ENCODE peak calls at places on chromosomes 13 and 19, in six cellular contexts. X is H9, Q is IMR-90, Z is mesenchymal stem cell, T is H1, Y is trophoblast cell. I is an unnamed sample.

GRCh38 chr19:5153601-5154128 is 184.8 kb downstream of the KDM4B start:
- DNase-seq in Z (no peak), Q (no peak), Y (no peak), X (no peak), T (no peak), I (no peak)

GRCh38 chr13:26508885-26509284 is 48.6 kb upstream of the WASF3 start:
- DNase-seq in Z (peak; percentile 50), Q (peak; percentile 95), X (no peak), T (no peak), Y (no peak), I (no peak)

GRCh38 chr13:21670883-21671792 is at the start of gene FGF9:
- DNase-seq in Q (peak; percentile 79), Y (peak; percentile 86), X (peak; percentile 88), T (no peak), Z (peak; percentile 72), I (peak; percentile 85)

GRCh38 chr13:48068952-48069351 is 26.0 kb downstream of the MED4 start:
- DNase-seq in T (no peak), Q (no peak), Z (no peak), Y (no peak), X (no peak), I (no peak)

GRCh38 chr19:46610851-46611770 is 10.0 kb downstream of the CALM3 start:
- DNase-seq in Z (no peak), Y (no peak), Q (peak; percentile 36), T (no peak), X (no peak), I (no peak)

GRCh38 chr19:17946965-17947784 is 14.4 kb downstream of the CCDC124 start:
- DNase-seq in Y (no peak), Q (no peak), Z (no peak), X (peak; percentile 29), T (no peak), I (no peak)

GRCh38 chr13:50444726-50445125 is 398.8 kb downstream of the DLEU7 start:
- DNase-seq in Y (peak; percentile 21), Z (no peak), Q (no peak), T (no peak), X (no peak), I (no peak)

GRCh38 chr19:6211632-6212402 is 68.0 kb downstream of the MLLT1 start:
- DNase-seq in X (no peak), Y (peak; percentile 82), Z (no peak), T (no peak), Q (no peak), I (no peak)

GRCh38 chr13:21478881-21479808 is 20.0 kb upstream of the ZDHHC20 start:
- DNase-seq in T (no peak), X (no peak), Y (peak; percentile 94), Q (peak; percentile 81), Z (peak; percentile 84), I (peak; percentile 65)

GRCh38 chr19:12841094-12841493 is 2.8 kb downstream of the MAST1 start:
- DNase-seq in Z (peak; percentile 38), T (peak; percentile 94), Y (peak; percentile 27), Q (peak; percentile 20), X (peak; percentile 98), I (peak; percentile 96)

GRCh38 chr13:79725841-79726240 is 244.9 kb downstream of the NDFIP2 start:
- DNase-seq in Q (no peak), Z (no peak), X (no peak), T (no peak), Y (no peak), I (no peak)
- H4K8ac ChIP-seq in Q (no peak overlapping the region), Z (no peak overlapping the region), X (no peak overlapping the region), T (no peak overlapping the region), Y (no peak overlapping the region), I (no peak overlapping the region)

GRCh38 chr13:30466358-30466714 is 600 bp upstream of the HMGB1 start:
- DNase-seq in X (no peak), Y (no peak), Z (peak; percentile 62), Q (peak; percentile 60), T (no peak), I (no peak)
- H2BK120ac ChIP-seq in X (no peak overlapping the region), Y (no peak overlapping the region), Z (no peak overlapping the region), Q (no peak overlapping the region), T (no peak overlapping the region), I (no peak overlapping the region)

DNA sequence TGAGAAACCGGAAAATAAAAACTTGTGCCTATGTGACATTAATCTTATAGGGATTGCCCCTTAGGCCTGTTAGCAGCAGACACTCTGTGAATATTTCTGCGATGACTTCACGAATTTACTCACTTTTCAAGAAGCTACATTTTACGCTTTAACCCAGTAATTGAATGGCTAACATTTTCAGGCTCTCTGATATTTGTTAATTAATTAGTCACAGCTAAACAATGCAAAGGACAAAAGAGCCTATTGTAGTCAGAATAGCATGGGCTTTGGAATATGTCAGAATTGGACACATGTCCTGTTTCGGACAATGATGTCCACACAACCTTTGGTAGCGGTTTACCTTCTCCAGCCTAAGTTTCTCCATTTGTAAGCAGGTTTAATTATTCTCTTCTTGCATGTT is 506.5 kb downstream of the EFNB2 start:
- DNase-seq in Q (no peak), X (no peak), T (no peak), Y (peak; percentile 69), Z (no peak), I (no peak)
- H2AFZ ChIP-seq in Q (no peak overlapping the region), X (no peak overlapping the region), T (no peak overlapping the region), Y (no peak overlapping the region), Z (no peak overlapping the region), I (no peak overlapping the region)

DNA sequence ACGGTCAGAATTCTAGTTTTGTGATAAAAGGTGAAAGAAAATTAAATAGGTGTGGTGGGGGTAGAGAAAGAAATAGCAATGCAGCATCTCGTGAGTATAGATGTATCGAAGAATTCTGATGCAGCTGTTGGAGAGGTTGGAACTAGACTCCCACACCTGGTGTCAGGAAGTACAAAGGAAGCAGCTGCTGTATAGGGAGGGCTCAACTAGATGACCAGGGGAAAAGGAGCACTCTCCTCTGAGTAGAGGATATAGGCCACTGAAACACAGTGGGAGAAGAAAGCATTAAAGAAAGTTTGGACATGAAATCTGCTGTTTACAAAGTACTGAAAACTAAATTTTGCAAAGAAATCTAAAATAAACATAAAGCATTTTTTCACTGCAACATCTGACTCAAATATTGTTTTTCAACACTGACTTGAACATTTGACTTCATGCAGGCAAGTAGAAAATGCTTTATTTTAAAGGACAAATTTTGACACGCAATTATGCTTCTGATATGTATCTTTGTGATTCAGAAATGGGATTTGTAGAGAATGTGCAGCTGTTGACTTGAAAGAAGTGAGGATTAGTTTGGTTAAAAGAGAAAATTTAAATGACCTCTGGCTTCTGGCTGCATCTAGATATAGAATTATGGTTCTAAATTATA is 82.2 kb downstream of the MIPEP start:
- DNase-seq in Z (no peak), X (no peak), Q (peak; percentile 17), Y (peak; percentile 67), T (no peak), I (no peak)
- H4K8ac ChIP-seq in Z (no peak overlapping the region), X (no peak overlapping the region), Q (peak overlapping the region; percentile 70), Y (no peak overlapping the region), T (no peak overlapping the region), I (no peak overlapping the region)

DNA sequence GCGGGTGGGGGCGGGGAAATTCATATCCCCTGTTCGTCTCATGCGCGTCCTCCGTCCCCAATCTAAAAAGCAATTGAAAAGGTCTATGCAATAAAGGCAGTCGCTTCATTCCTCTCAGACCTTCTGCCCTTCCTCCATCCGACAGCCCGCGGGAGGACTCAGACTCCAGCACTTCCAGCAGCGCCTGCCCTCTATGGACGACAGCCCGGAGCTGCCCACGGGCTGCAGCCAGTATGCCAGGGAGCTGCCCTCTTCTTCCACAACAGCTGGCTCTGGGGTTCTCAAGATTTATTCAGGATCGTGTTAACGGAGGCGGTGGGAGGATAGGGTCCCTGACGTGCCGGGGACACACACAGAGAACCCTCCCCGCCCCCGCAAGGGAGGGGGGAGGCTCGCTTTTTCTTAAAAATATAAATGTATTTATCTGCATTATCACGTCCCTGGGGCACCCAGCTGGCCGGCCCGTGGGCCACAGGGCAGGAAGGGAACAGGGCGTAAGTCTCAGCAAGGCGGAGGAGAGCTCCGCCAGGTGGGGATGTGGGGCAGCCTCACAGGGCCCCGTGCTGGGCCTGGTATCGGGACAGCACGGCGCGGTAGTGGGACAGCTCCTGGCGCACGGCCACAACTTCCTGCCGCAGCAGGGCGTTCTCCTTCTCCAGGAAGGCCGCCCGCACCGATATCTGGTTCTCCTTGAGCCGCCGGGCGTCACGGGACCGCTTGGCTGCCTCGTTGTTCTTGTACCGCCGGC is 6.7 kb downstream of the DBP start:
- DNase-seq in T (no peak), Z (peak; percentile 73), X (peak; percentile 79), Y (peak; percentile 58), Q (no peak), I (no peak)
- H2BK120ac ChIP-seq in T (no peak overlapping the region), Z (peak overlapping the region; percentile 76), X (no peak overlapping the region), Y (no peak overlapping the region), Q (no peak overlapping the region), I (no peak overlapping the region)

DNA sequence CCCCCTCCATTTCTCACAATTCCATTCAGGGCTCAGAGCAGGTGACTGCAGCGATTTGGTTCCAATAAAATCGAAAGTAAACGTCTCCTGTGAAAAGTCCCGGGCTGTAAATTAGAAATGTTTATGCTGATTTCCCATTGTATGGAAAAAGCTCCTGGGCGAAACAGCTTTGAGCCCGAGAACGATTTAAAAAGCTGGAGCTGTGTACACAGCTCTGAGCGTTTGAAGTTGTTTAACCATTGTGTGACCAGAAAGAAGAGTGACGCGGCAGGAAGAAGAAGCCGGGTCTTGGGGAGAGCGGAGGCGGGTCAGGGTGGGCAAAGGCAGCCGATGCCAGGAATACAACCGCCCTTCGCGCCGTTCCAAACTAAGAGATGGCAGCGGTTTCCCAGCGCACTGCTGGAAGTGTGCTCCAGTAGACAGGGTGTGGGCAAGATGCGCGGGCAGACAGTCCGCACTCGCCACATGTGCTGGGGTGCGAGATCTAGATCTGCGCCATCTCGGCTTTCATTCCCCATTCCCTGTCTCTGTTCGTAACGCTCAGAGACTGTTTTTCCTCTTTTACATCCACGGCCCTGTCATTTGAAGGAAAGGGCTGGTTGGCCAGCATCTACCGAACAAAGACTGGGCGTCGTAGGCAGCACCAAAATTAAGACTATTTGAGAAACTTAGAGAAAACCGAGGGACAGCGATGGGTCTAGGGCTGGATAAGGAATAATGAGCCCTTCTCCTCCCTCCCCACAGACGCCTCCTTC is 960 bp upstream of the GSX1 start:
- DNase-seq in Y (no peak), Z (no peak), Q (no peak), X (no peak), T (no peak), I (no peak)
- H2AFZ ChIP-seq in Y (no peak overlapping the region), Z (no peak overlapping the region), Q (no peak overlapping the region), X (no peak overlapping the region), T (no peak overlapping the region), I (no peak overlapping the region)

GRCh38 chr19:7902796-7903243 is 857 bp upstream of the MAP2K7 start:
- DNase-seq in Y (peak; percentile 31), X (no peak), T (no peak), Z (no peak), Q (no peak), I (no peak)
- H4K8ac ChIP-seq in Y (peak overlapping the region; percentile 99), X (no peak overlapping the region), T (peak overlapping the region; percentile 90), Z (peak overlapping the region; percentile 97), Q (peak overlapping the region; percentile 95), I (no peak overlapping the region)

GRCh38 chr19:57280913-57281425 is 684 bp downstream of the ZNF460 start:
- DNase-seq in Q (no peak), Y (no peak), T (no peak), Z (no peak), X (no peak), I (no peak)

GRCh38 chr19:57276430-57276829 is 3.9 kb upstream of the ZNF460 start:
- DNase-seq in X (no peak), Q (no peak), T (no peak), Z (no peak), Y (no peak), I (no peak)

GRCh38 chr19:57282011-57282636 is 1.8 kb downstream of the ZNF460 start:
- DNase-seq in X (no peak), Q (no peak), T (no peak), Y (no peak), Z (no peak), I (no peak)

GRCh38 chr19:57279418-57280164 is 694 bp upstream of the ZNF460 start:
- DNase-seq in T (peak; percentile 81), X (peak; percentile 95), Q (peak; percentile 97), Y (peak; percentile 98), Z (peak; percentile 98), I (peak; percentile 74)

GRCh38 chr19:57280165-57280912 is at the start of gene ZNF460:
- DNase-seq in T (peak; percentile 94), Q (peak; percentile 97), X (peak; percentile 97), Y (peak; percentile 99), Z (peak; percentile 98), I (peak; percentile 98)
- H2BK120ac ChIP-seq in T (peak within 1 kb of the TSS; percentile 66), Q (peak within 1 kb of the TSS; percentile 92), X (no peak within 1 kb of the TSS), Y (peak within 1 kb of the TSS; percentile 95), Z (peak within 1 kb of the TSS; percentile 86), I (no peak within 1 kb of the TSS)